ENCODE peak calls at places on chromosomes 11 and 22, in eight cellular contexts. H is keratinocyte, Y is SK-N-SH, D is neuronal stem cell, F is neural progenitor cell, W is GM23248, U is HCT116, K is kidney. O is an unnamed sample. For H3K9me3, the result is how much of the 10 kb centered on the place peaks cover.

GRCh38 chr11:44316388-44317240 is 6.7 kb upstream of the ALX4 start:
- DNase-seq in Y (peak), H (no peak), U (no peak), K (peak), D (no peak), F (peak), W (peak), O (no peak)

GRCh38 chr11:132718711-132719641 is 813.3 kb downstream of the OPCML start:
- DNase-seq in F (no peak), H (no peak), W (peak), Y (no peak), K (no peak), D (no peak), U (no peak), O (no peak)

GRCh38 chr11:61869636-61870428 is 21.5 kb downstream of the FADS3 start:
- DNase-seq in D (no peak), Y (no peak), W (no peak), U (no peak), K (peak), H (no peak), F (peak), O (no peak)

GRCh38 chr11:269146-269890 is 8.9 kb upstream of the NLRP6 start:
- DNase-seq in D (no peak), F (no peak), W (peak), H (no peak), U (no peak), Y (no peak), K (peak), O (no peak)

GRCh38 chr22:37681556-37682049 is 4.5 kb upstream of the NOL12 start:
- DNase-seq in W (peak), H (no peak), K (peak), U (peak), F (peak), Y (peak), D (peak), O (peak)

GRCh38 chr22:29729161-29729560 is 9.4 kb downstream of the CABP7 start:
- DNase-seq in K (no peak), U (no peak), W (no peak), H (no peak), F (no peak), Y (no peak), D (no peak), O (no peak)

GRCh38 chr11:107957109-107957588 is 28.9 kb downstream of the RAB39A start:
- DNase-seq in W (peak), D (no peak), H (no peak), Y (peak), U (no peak), K (no peak), F (no peak), O (peak)

GRCh38 chr11:102458531-102458930 is 6.0 kb upstream of the TMEM123 start:
- DNase-seq in H (no peak), D (no peak), W (no peak), K (no peak), Y (no peak), F (no peak), U (no peak), O (peak)

GRCh38 chr11:11843233-11843632 is 1.5 kb downstream of the USP47 start:
- DNase-seq in K (no peak), U (no peak), F (peak), Y (no peak), H (no peak), D (no peak), W (peak), O (peak)

GRCh38 chr11:11798586-11799438 is 43.0 kb upstream of the USP47 start:
- DNase-seq in Y (peak), W (peak), U (peak), D (peak), F (peak), K (peak), H (no peak), O (peak)

GRCh38 chr11:134994431-134994830 is 582.4 kb upstream of the B3GAT1 start:
- DNase-seq in K (no peak), U (no peak), F (peak), H (no peak), W (no peak), Y (no peak), D (peak), O (no peak)

GRCh38 chr11:27913650-27914049 is 194.3 kb downstream of the KIF18A start:
- DNase-seq in D (no peak), F (no peak), U (no peak), K (no peak), H (no peak), Y (no peak), W (peak), O (peak)

GRCh38 chr22:36237462-36238347 is 1.6 kb downstream of the APOL2 start:
- DNase-seq in K (no peak), Y (no peak), D (no peak), U (no peak), W (peak), H (no peak), F (no peak), O (peak)

GRCh38 chr11:47276923-47277322 is 7.0 kb downstream of the MADD start:
- DNase-seq in F (no peak), U (no peak), K (no peak), Y (no peak), H (no peak), W (no peak), D (no peak), O (no peak)

GRCh38 chr11:61067782-61068181 is 34.5 kb upstream of the CD5 start:
- DNase-seq in U (no peak), D (no peak), Y (peak), K (no peak), W (no peak), F (no peak), H (no peak), O (no peak)

GRCh38 chr11:118202599-118203422 is 22.0 kb downstream of the JAML start:
- DNase-seq in W (no peak), D (no peak), U (no peak), F (no peak), H (no peak), K (no peak), Y (no peak), O (no peak)
- H3K4me3 ChIP-seq in W (no peak), D (no peak), U (no peak), F (no peak), H (no peak), K (peak), Y (no peak), O (no peak)

DNA sequence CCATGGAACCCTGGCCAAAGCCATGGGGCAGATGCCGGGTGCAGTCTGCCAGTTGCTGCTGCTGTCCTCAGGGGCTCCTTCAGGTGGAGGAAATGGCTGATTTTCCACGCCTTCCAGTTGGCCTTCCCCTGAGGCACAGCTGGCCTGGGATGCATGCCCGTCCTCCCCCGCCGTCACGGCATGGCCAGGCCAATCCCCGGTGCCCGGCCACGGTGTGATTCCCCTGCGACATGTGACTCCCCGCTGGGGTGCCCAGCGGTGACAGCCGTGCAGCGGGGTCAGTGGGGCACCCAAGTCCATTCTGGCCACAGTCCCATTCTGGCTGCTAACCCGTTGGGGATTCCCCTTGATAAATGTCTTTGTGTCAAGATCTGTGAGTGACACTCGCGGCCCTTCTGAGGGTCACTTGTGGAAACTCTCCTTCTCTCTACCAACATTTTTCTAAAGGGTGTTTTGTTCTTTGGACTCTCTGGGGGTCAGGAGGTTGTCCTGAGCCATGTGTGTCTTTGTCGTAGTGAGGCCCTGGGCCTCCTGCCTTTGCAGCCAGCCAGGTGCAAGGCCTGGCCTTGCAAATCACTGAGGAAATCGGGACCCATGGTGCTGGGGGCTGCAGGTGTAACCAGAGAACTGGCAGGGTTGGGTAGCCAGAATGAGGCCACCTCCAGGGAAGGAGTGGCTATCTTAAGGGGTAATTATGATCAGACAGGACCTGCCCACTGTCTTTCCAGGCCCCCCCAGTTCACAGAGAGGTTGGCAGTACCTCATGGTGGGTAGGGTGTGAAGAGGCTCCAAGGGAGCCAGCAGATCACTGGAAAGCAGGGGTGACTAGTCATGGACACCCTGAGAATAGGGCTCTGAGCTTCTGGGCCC is 37.1 kb downstream of the KCNQ1OT1 start:
- DNase-seq in U (no peak), F (no peak), Y (no peak), H (no peak), K (peak), D (no peak), W (no peak), O (peak)
- H3K9me3 ChIP-seq in U (under half), F (under half), Y (under half), H (under half), K (under half), D (under half), W (under half), O (under half)

GRCh38 chr22:24688294-24688693 is 85.3 kb downstream of the GGT1 start:
- DNase-seq in U (no peak), F (peak), K (no peak), H (no peak), D (no peak), Y (no peak), W (no peak), O (no peak)

GRCh38 chr22:24686280-24686679 is 83.3 kb downstream of the GGT1 start:
- DNase-seq in D (no peak), H (no peak), K (no peak), W (no peak), U (no peak), Y (no peak), F (no peak), O (no peak)

GRCh38 chr22:24681236-24681635 is 78.2 kb downstream of the GGT1 start:
- DNase-seq in W (no peak), K (no peak), H (no peak), U (no peak), F (no peak), Y (no peak), D (no peak), O (peak)

GRCh38 chr22:24683671-24684070 is 80.7 kb downstream of the GGT1 start:
- DNase-seq in H (no peak), Y (no peak), D (no peak), F (no peak), U (no peak), K (no peak), W (peak), O (peak)

DNA sequence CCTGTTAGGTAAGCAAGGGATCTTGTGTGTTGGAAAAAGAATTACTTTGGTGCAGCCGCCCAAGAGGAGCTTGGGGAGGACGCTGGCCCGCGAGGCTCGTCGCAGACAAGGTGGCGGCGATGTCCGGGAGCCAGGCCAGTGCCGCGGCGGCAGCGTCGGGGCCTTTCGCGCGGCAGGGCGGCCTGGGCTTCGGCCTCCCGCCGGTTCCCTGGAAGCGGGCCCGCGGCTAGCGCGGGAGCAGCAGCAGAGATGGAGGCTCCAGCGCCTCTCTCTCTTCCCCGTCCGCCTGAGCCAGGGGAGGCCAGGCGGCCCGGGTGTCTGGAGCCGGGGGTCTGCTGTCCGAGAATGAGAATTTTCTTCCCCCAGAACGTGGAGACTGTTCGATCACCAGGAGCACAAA is 82.8 kb downstream of the GGT1 start:
- DNase-seq in W (peak), H (no peak), K (peak), U (no peak), D (peak), F (peak), Y (peak), O (no peak)
- H3K9ac ChIP-seq in W (no peak), H (no peak), K (no peak), U (no peak), D (no peak), F (no peak), Y (no peak), O (no peak)

GRCh38 chr11:94781822-94782221 is 13.7 kb downstream of the AMOTL1 start:
- DNase-seq in Y (no peak), F (no peak), U (no peak), D (no peak), K (no peak), W (peak), H (no peak), O (peak)

GRCh38 chr11:94782446-94782845 is 14.3 kb downstream of the AMOTL1 start:
- DNase-seq in K (no peak), F (no peak), U (no peak), D (no peak), H (no peak), Y (no peak), W (peak), O (peak)

GRCh38 chr11:94776351-94777321 is 8.5 kb downstream of the AMOTL1 start:
- DNase-seq in K (no peak), F (peak), U (no peak), H (no peak), D (no peak), W (peak), Y (no peak), O (no peak)

GRCh38 chr11:94784884-94785283 is 16.7 kb downstream of the AMOTL1 start:
- DNase-seq in U (no peak), D (no peak), W (no peak), Y (no peak), K (no peak), H (no peak), F (no peak), O (no peak)

DNA sequence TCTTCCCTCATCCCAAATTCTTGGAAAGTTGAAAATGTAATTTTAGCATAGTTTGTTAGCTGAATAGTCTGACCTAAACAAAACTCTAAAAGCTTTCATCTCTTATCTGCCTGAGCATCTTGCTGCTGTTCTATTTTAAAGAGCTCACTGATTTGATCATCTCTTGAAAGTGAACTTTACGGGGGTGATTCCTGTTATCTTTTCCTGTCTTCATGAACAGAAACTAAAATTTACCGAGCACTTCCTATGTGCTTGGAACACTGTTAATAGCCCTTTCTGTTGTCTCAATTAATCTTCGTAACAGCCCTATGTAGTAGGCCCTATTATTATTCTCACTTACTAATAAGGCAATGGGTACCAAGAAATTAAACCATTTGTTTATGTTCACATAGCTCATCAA is 12.3 kb downstream of the AMOTL1 start:
- DNase-seq in U (no peak), H (no peak), W (no peak), D (no peak), K (no peak), F (no peak), Y (peak), O (no peak)
- H3K4me3 ChIP-seq in U (no peak), H (peak), W (peak), D (no peak), K (no peak), F (no peak), Y (peak), O (peak)

GRCh38 chr22:48548391-48548790 is 1279.3 kb downstream of the BRD1 start:
- DNase-seq in H (no peak), U (no peak), W (no peak), Y (no peak), D (no peak), K (no peak), F (no peak), O (no peak)
- H3K9me3 ChIP-seq in H (under half), U (under half), W (under half), Y (under half), D (under half), K (under half), F (under half), O (under half)